ENCODE peak calls at places on chromosome 15, in ten cellular contexts. One of them, this sample, is unnamed.

GRCh38 chr15:25186906-25187645 is 232.3 kb downstream of the SNRPN start:
- DNase-seq in stimulated activated CD4-positive, alpha-beta T cell treated with anti-CD3 and anti-CD28 coated beads, TNF-alpha, amount 100 ng/mL, for 4 hours: no peak
- DNase-seq in kidney tubule cell: no peak
- DNase-seq in RKO: no peak
- DNase-seq in amniotic stem cell: no peak
- DNase-seq in left kidney: no peak
- DNase-seq in choroid plexus epithelial cell: no peak
- DNase-seq in Karpas-422: no peak
- DNase-seq in SW480: no peak
- DNase-seq in skeletal muscle cell: no peak
- DNase-seq in this sample: no peak

GRCh38 chr15:35818846-35819245 is 272.9 kb upstream of the DPH6 start:
- DNase-seq in stimulated activated CD4-positive, alpha-beta T cell treated with anti-CD3 and anti-CD28 coated beads, TNF-alpha, amount 100 ng/mL, for 4 hours: no peak
- DNase-seq in kidney tubule cell: no peak
- DNase-seq in RKO: no peak
- DNase-seq in amniotic stem cell: no peak
- DNase-seq in left kidney: peak
- DNase-seq in choroid plexus epithelial cell: no peak
- DNase-seq in Karpas-422: no peak
- DNase-seq in SW480: no peak
- DNase-seq in skeletal muscle cell: no peak
- DNase-seq in this sample: no peak

GRCh38 chr15:77983091-77983707 is 94.3 kb downstream of the TBC1D2B start:
- DNase-seq in stimulated activated CD4-positive, alpha-beta T cell treated with anti-CD3 and anti-CD28 coated beads, TNF-alpha, amount 100 ng/mL, for 4 hours: no peak
- DNase-seq in kidney tubule cell: no peak
- DNase-seq in RKO: no peak
- DNase-seq in amniotic stem cell: no peak
- DNase-seq in left kidney: no peak
- DNase-seq in choroid plexus epithelial cell: no peak
- DNase-seq in Karpas-422: no peak
- DNase-seq in SW480: no peak
- DNase-seq in skeletal muscle cell: no peak
- DNase-seq in this sample: no peak

GRCh38 chr15:65824941-65825544 is 33.0 kb upstream of the DENND4A start:
- DNase-seq in stimulated activated CD4-positive, alpha-beta T cell treated with anti-CD3 and anti-CD28 coated beads, TNF-alpha, amount 100 ng/mL, for 4 hours: no peak
- DNase-seq in kidney tubule cell: no peak
- DNase-seq in RKO: no peak
- DNase-seq in amniotic stem cell: no peak
- DNase-seq in left kidney: no peak
- DNase-seq in choroid plexus epithelial cell: peak
- DNase-seq in Karpas-422: no peak
- DNase-seq in SW480: no peak
- DNase-seq in skeletal muscle cell: peak
- DNase-seq in this sample: no peak

GRCh38 chr15:39345176-39345575 is 235.7 kb upstream of the THBS1 start:
- DNase-seq in stimulated activated CD4-positive, alpha-beta T cell treated with anti-CD3 and anti-CD28 coated beads, TNF-alpha, amount 100 ng/mL, for 4 hours: no peak
- DNase-seq in kidney tubule cell: no peak
- DNase-seq in RKO: no peak
- DNase-seq in amniotic stem cell: no peak
- DNase-seq in left kidney: no peak
- DNase-seq in choroid plexus epithelial cell: no peak
- DNase-seq in Karpas-422: no peak
- DNase-seq in SW480: no peak
- DNase-seq in skeletal muscle cell: no peak
- DNase-seq in this sample: no peak

GRCh38 chr15:73841756-73842590 is 31.4 kb upstream of the TBC1D21 start:
- DNase-seq in stimulated activated CD4-positive, alpha-beta T cell treated with anti-CD3 and anti-CD28 coated beads, TNF-alpha, amount 100 ng/mL, for 4 hours: no peak
- DNase-seq in kidney tubule cell: no peak
- DNase-seq in RKO: no peak
- DNase-seq in amniotic stem cell: no peak
- DNase-seq in left kidney: peak
- DNase-seq in choroid plexus epithelial cell: no peak
- DNase-seq in Karpas-422: no peak
- DNase-seq in SW480: no peak
- DNase-seq in skeletal muscle cell: no peak
- DNase-seq in this sample: no peak

GRCh38 chr15:74626752-74627692 is 11.4 kb downstream of the CLK3 start:
- DNase-seq in stimulated activated CD4-positive, alpha-beta T cell treated with anti-CD3 and anti-CD28 coated beads, TNF-alpha, amount 100 ng/mL, for 4 hours: no peak
- DNase-seq in kidney tubule cell: no peak
- DNase-seq in RKO: no peak
- DNase-seq in amniotic stem cell: no peak
- DNase-seq in left kidney: no peak
- DNase-seq in choroid plexus epithelial cell: no peak
- DNase-seq in Karpas-422: peak
- DNase-seq in SW480: no peak
- DNase-seq in skeletal muscle cell: no peak
- DNase-seq in this sample: no peak

GRCh38 chr15:52115598-52116427 is 3.2 kb upstream of the BCL2L10 start:
- DNase-seq in stimulated activated CD4-positive, alpha-beta T cell treated with anti-CD3 and anti-CD28 coated beads, TNF-alpha, amount 100 ng/mL, for 4 hours: no peak
- DNase-seq in kidney tubule cell: peak
- DNase-seq in RKO: no peak
- DNase-seq in amniotic stem cell: no peak
- DNase-seq in left kidney: no peak
- DNase-seq in choroid plexus epithelial cell: no peak
- DNase-seq in Karpas-422: no peak
- DNase-seq in SW480: no peak
- DNase-seq in skeletal muscle cell: no peak
- DNase-seq in this sample: no peak

GRCh38 chr15:96117275-96117674 is 213.2 kb upstream of the NR2F2 start:
- DNase-seq in stimulated activated CD4-positive, alpha-beta T cell treated with anti-CD3 and anti-CD28 coated beads, TNF-alpha, amount 100 ng/mL, for 4 hours: no peak
- DNase-seq in kidney tubule cell: no peak
- DNase-seq in RKO: no peak
- DNase-seq in amniotic stem cell: no peak
- DNase-seq in left kidney: no peak
- DNase-seq in choroid plexus epithelial cell: no peak
- DNase-seq in Karpas-422: no peak
- DNase-seq in SW480: no peak
- DNase-seq in skeletal muscle cell: no peak
- DNase-seq in this sample: no peak

GRCh38 chr15:41490355-41490754 is 3.3 kb upstream of the ITPKA start:
- DNase-seq in stimulated activated CD4-positive, alpha-beta T cell treated with anti-CD3 and anti-CD28 coated beads, TNF-alpha, amount 100 ng/mL, for 4 hours: no peak
- DNase-seq in kidney tubule cell: peak
- DNase-seq in RKO: peak
- DNase-seq in amniotic stem cell: peak
- DNase-seq in left kidney: no peak
- DNase-seq in choroid plexus epithelial cell: peak
- DNase-seq in Karpas-422: no peak
- DNase-seq in SW480: peak
- DNase-seq in skeletal muscle cell: peak
- DNase-seq in this sample: peak

GRCh38 chr15:93180128-93180527 is 91.1 kb upstream of the RGMA start:
- DNase-seq in stimulated activated CD4-positive, alpha-beta T cell treated with anti-CD3 and anti-CD28 coated beads, TNF-alpha, amount 100 ng/mL, for 4 hours: no peak
- DNase-seq in kidney tubule cell: no peak
- DNase-seq in RKO: no peak
- DNase-seq in amniotic stem cell: no peak
- DNase-seq in left kidney: peak
- DNase-seq in choroid plexus epithelial cell: no peak
- DNase-seq in Karpas-422: no peak
- DNase-seq in SW480: peak
- DNase-seq in skeletal muscle cell: no peak
- DNase-seq in this sample: no peak

GRCh38 chr15:39180494-39180930 is 400.4 kb upstream of the THBS1 start:
- DNase-seq in stimulated activated CD4-positive, alpha-beta T cell treated with anti-CD3 and anti-CD28 coated beads, TNF-alpha, amount 100 ng/mL, for 4 hours: no peak
- DNase-seq in kidney tubule cell: no peak
- DNase-seq in RKO: no peak
- DNase-seq in amniotic stem cell: peak
- DNase-seq in left kidney: peak
- DNase-seq in choroid plexus epithelial cell: peak
- DNase-seq in Karpas-422: no peak
- DNase-seq in SW480: no peak
- DNase-seq in skeletal muscle cell: no peak
- DNase-seq in this sample: no peak

GRCh38 chr15:60374628-60375081 is 23.1 kb downstream of the ANXA2 start:
- DNase-seq in stimulated activated CD4-positive, alpha-beta T cell treated with anti-CD3 and anti-CD28 coated beads, TNF-alpha, amount 100 ng/mL, for 4 hours: no peak
- DNase-seq in kidney tubule cell: peak
- DNase-seq in RKO: peak
- DNase-seq in amniotic stem cell: peak
- DNase-seq in left kidney: peak
- DNase-seq in choroid plexus epithelial cell: peak
- DNase-seq in Karpas-422: no peak
- DNase-seq in SW480: peak
- DNase-seq in skeletal muscle cell: peak
- DNase-seq in this sample: peak

GRCh38 chr15:65981837-65982696 is 112.8 kb downstream of the RAB11A start:
- DNase-seq in stimulated activated CD4-positive, alpha-beta T cell treated with anti-CD3 and anti-CD28 coated beads, TNF-alpha, amount 100 ng/mL, for 4 hours: peak
- DNase-seq in kidney tubule cell: peak
- DNase-seq in RKO: no peak
- DNase-seq in amniotic stem cell: no peak
- DNase-seq in left kidney: peak
- DNase-seq in choroid plexus epithelial cell: no peak
- DNase-seq in Karpas-422: peak
- DNase-seq in SW480: peak
- DNase-seq in skeletal muscle cell: no peak
- DNase-seq in this sample: no peak

GRCh38 chr15:40334541-40334940 is 6.2 kb downstream of the CCDC9B start:
- DNase-seq in stimulated activated CD4-positive, alpha-beta T cell treated with anti-CD3 and anti-CD28 coated beads, TNF-alpha, amount 100 ng/mL, for 4 hours: no peak
- DNase-seq in kidney tubule cell: no peak
- DNase-seq in RKO: no peak
- DNase-seq in amniotic stem cell: no peak
- DNase-seq in left kidney: no peak
- DNase-seq in choroid plexus epithelial cell: no peak
- DNase-seq in Karpas-422: no peak
- DNase-seq in SW480: no peak
- DNase-seq in skeletal muscle cell: no peak
- DNase-seq in this sample: no peak

GRCh38 chr15:45114076-45114750 is at the start of the genes DUOX2 and DUOXA2:
- DNase-seq in stimulated activated CD4-positive, alpha-beta T cell treated with anti-CD3 and anti-CD28 coated beads, TNF-alpha, amount 100 ng/mL, for 4 hours: no peak
- DNase-seq in kidney tubule cell: no peak
- DNase-seq in RKO: no peak
- DNase-seq in amniotic stem cell: no peak
- DNase-seq in left kidney: peak
- DNase-seq in choroid plexus epithelial cell: no peak
- DNase-seq in Karpas-422: no peak
- DNase-seq in SW480: peak
- DNase-seq in skeletal muscle cell: no peak
- DNase-seq in this sample: no peak

GRCh38 chr15:76483752-76484151 is 147.2 kb downstream of the ISL2 start:
- DNase-seq in stimulated activated CD4-positive, alpha-beta T cell treated with anti-CD3 and anti-CD28 coated beads, TNF-alpha, amount 100 ng/mL, for 4 hours: no peak
- DNase-seq in kidney tubule cell: no peak
- DNase-seq in RKO: no peak
- DNase-seq in amniotic stem cell: no peak
- DNase-seq in left kidney: no peak
- DNase-seq in choroid plexus epithelial cell: no peak
- DNase-seq in Karpas-422: no peak
- DNase-seq in SW480: no peak
- DNase-seq in skeletal muscle cell: no peak
- DNase-seq in this sample: no peak

GRCh38 chr15:51829360-51830278 is at the start of gene TMOD3:
- DNase-seq in stimulated activated CD4-positive, alpha-beta T cell treated with anti-CD3 and anti-CD28 coated beads, TNF-alpha, amount 100 ng/mL, for 4 hours: peak
- DNase-seq in kidney tubule cell: peak
- DNase-seq in RKO: peak
- DNase-seq in amniotic stem cell: peak
- DNase-seq in left kidney: peak
- DNase-seq in choroid plexus epithelial cell: peak
- DNase-seq in Karpas-422: peak
- DNase-seq in SW480: peak
- DNase-seq in skeletal muscle cell: peak
- DNase-seq in this sample: peak

GRCh38 chr15:58568157-58568571 is 136.4 kb downstream of the LIPC start:
- DNase-seq in stimulated activated CD4-positive, alpha-beta T cell treated with anti-CD3 and anti-CD28 coated beads, TNF-alpha, amount 100 ng/mL, for 4 hours: no peak
- DNase-seq in kidney tubule cell: peak
- DNase-seq in RKO: no peak
- DNase-seq in amniotic stem cell: no peak
- DNase-seq in left kidney: no peak
- DNase-seq in choroid plexus epithelial cell: peak
- DNase-seq in Karpas-422: no peak
- DNase-seq in SW480: no peak
- DNase-seq in skeletal muscle cell: no peak
- DNase-seq in this sample: no peak

GRCh38 chr15:82647835-82648256 is 683 bp upstream of the CPEB1 start:
- DNase-seq in stimulated activated CD4-positive, alpha-beta T cell treated with anti-CD3 and anti-CD28 coated beads, TNF-alpha, amount 100 ng/mL, for 4 hours: peak
- DNase-seq in kidney tubule cell: peak
- DNase-seq in RKO: no peak
- DNase-seq in amniotic stem cell: no peak
- DNase-seq in left kidney: peak
- DNase-seq in choroid plexus epithelial cell: no peak
- DNase-seq in Karpas-422: no peak
- DNase-seq in SW480: no peak
- DNase-seq in skeletal muscle cell: no peak
- DNase-seq in this sample: no peak

GRCh38 chr15:79965836-79966630 is 5.0 kb downstream of the BCL2A1 start:
- DNase-seq in stimulated activated CD4-positive, alpha-beta T cell treated with anti-CD3 and anti-CD28 coated beads, TNF-alpha, amount 100 ng/mL, for 4 hours: no peak
- DNase-seq in kidney tubule cell: peak
- DNase-seq in RKO: peak
- DNase-seq in amniotic stem cell: no peak
- DNase-seq in left kidney: no peak
- DNase-seq in choroid plexus epithelial cell: peak
- DNase-seq in Karpas-422: peak
- DNase-seq in SW480: no peak
- DNase-seq in skeletal muscle cell: no peak
- DNase-seq in this sample: no peak

GRCh38 chr15:42404461-42405235 is 45.3 kb downstream of the CAPN3 start:
- DNase-seq in stimulated activated CD4-positive, alpha-beta T cell treated with anti-CD3 and anti-CD28 coated beads, TNF-alpha, amount 100 ng/mL, for 4 hours: no peak
- DNase-seq in kidney tubule cell: no peak
- DNase-seq in RKO: no peak
- DNase-seq in amniotic stem cell: no peak
- DNase-seq in left kidney: peak
- DNase-seq in choroid plexus epithelial cell: no peak
- DNase-seq in Karpas-422: no peak
- DNase-seq in SW480: no peak
- DNase-seq in skeletal muscle cell: no peak
- DNase-seq in this sample: no peak

GRCh38 chr15:67607329-67607728 is 64.8 kb downstream of the MAP2K5 start:
- DNase-seq in stimulated activated CD4-positive, alpha-beta T cell treated with anti-CD3 and anti-CD28 coated beads, TNF-alpha, amount 100 ng/mL, for 4 hours: no peak
- DNase-seq in kidney tubule cell: no peak
- DNase-seq in RKO: no peak
- DNase-seq in amniotic stem cell: no peak
- DNase-seq in left kidney: no peak
- DNase-seq in choroid plexus epithelial cell: no peak
- DNase-seq in Karpas-422: no peak
- DNase-seq in SW480: no peak
- DNase-seq in skeletal muscle cell: no peak
- DNase-seq in this sample: no peak

GRCh38 chr15:37019479-37020433 is 80.6 kb downstream of the MEIS2 start:
- DNase-seq in stimulated activated CD4-positive, alpha-beta T cell treated with anti-CD3 and anti-CD28 coated beads, TNF-alpha, amount 100 ng/mL, for 4 hours: no peak
- DNase-seq in kidney tubule cell: no peak
- DNase-seq in RKO: no peak
- DNase-seq in amniotic stem cell: no peak
- DNase-seq in left kidney: peak
- DNase-seq in choroid plexus epithelial cell: peak
- DNase-seq in Karpas-422: peak
- DNase-seq in SW480: no peak
- DNase-seq in skeletal muscle cell: no peak
- DNase-seq in this sample: no peak

GRCh38 chr15:38874464-38874863 is 309.9 kb upstream of the RASGRP1 start:
- DNase-seq in stimulated activated CD4-positive, alpha-beta T cell treated with anti-CD3 and anti-CD28 coated beads, TNF-alpha, amount 100 ng/mL, for 4 hours: no peak
- DNase-seq in kidney tubule cell: no peak
- DNase-seq in RKO: no peak
- DNase-seq in amniotic stem cell: no peak
- DNase-seq in left kidney: no peak
- DNase-seq in choroid plexus epithelial cell: no peak
- DNase-seq in Karpas-422: no peak
- DNase-seq in SW480: no peak
- DNase-seq in skeletal muscle cell: no peak
- DNase-seq in this sample: no peak

GRCh38 chr15:43828061-43828657 is 1.4 kb downstream of the WDR76 start:
- DNase-seq in stimulated activated CD4-positive, alpha-beta T cell treated with anti-CD3 and anti-CD28 coated beads, TNF-alpha, amount 100 ng/mL, for 4 hours: no peak
- DNase-seq in kidney tubule cell: peak
- DNase-seq in RKO: peak
- DNase-seq in amniotic stem cell: no peak
- DNase-seq in left kidney: peak
- DNase-seq in choroid plexus epithelial cell: peak
- DNase-seq in Karpas-422: peak
- DNase-seq in SW480: no peak
- DNase-seq in skeletal muscle cell: no peak
- DNase-seq in this sample: no peak

GRCh38 chr15:61511089-61511488 is 282.0 kb upstream of the RORA start:
- DNase-seq in stimulated activated CD4-positive, alpha-beta T cell treated with anti-CD3 and anti-CD28 coated beads, TNF-alpha, amount 100 ng/mL, for 4 hours: no peak
- DNase-seq in kidney tubule cell: no peak
- DNase-seq in RKO: no peak
- DNase-seq in amniotic stem cell: no peak
- DNase-seq in left kidney: no peak
- DNase-seq in choroid plexus epithelial cell: no peak
- DNase-seq in Karpas-422: no peak
- DNase-seq in SW480: no peak
- DNase-seq in skeletal muscle cell: no peak
- DNase-seq in this sample: no peak

GRCh38 chr15:81189583-81190283 is 6.9 kb upstream of the IL16 start:
- DNase-seq in stimulated activated CD4-positive, alpha-beta T cell treated with anti-CD3 and anti-CD28 coated beads, TNF-alpha, amount 100 ng/mL, for 4 hours: no peak
- DNase-seq in kidney tubule cell: no peak
- DNase-seq in RKO: no peak
- DNase-seq in amniotic stem cell: peak
- DNase-seq in left kidney: no peak
- DNase-seq in choroid plexus epithelial cell: peak
- DNase-seq in Karpas-422: no peak
- DNase-seq in SW480: peak
- DNase-seq in skeletal muscle cell: peak
- DNase-seq in this sample: peak

This sample was measured in non-pigmented ciliary epithelial cell.